ENCODE peak calls at places on chromosome 10, in eight cellular contexts. One of them, this sample, is unnamed.

GRCh38 chr10:132109341-132110072 is 43.8 kb downstream of the JAKMIP3 start:
- DNase-seq in Calu3: no peak
- DNase-seq in chondrocyte: peak
- DNase-seq in pulmonary artery endothelial cell: no peak
- DNase-seq in GM19239: no peak
- DNase-seq in T-helper 9 cell: no peak
- DNase-seq in T follicular helper cell: no peak
- DNase-seq in AML-193: no peak
- DNase-seq in this sample: no peak

GRCh38 chr10:49654036-49654693 is 25.3 kb upstream of the C10orf53 start:
- DNase-seq in T follicular helper cell: no peak
- DNase-seq in Calu3: no peak
- DNase-seq in chondrocyte: no peak
- DNase-seq in T-helper 9 cell: no peak
- DNase-seq in GM19239: no peak
- DNase-seq in AML-193: no peak
- DNase-seq in pulmonary artery endothelial cell: no peak
- DNase-seq in this sample: no peak

GRCh38 chr10:90965720-90966119 is 44.8 kb upstream of the ANKRD1 start:
- DNase-seq in AML-193: no peak
- DNase-seq in Calu3: no peak
- DNase-seq in T follicular helper cell: no peak
- DNase-seq in T-helper 9 cell: no peak
- DNase-seq in GM19239: no peak
- DNase-seq in chondrocyte: no peak
- DNase-seq in pulmonary artery endothelial cell: no peak
- DNase-seq in this sample: no peak

GRCh38 chr10:102500621-102501149 is 1.8 kb downstream of the ACTR1A start:
- DNase-seq in Calu3: no peak
- DNase-seq in AML-193: no peak
- DNase-seq in chondrocyte: peak
- DNase-seq in pulmonary artery endothelial cell: no peak
- DNase-seq in T-helper 9 cell: no peak
- DNase-seq in GM19239: no peak
- DNase-seq in T follicular helper cell: no peak
- DNase-seq in this sample: no peak

GRCh38 chr10:1739751-1740150 is 2.4 kb upstream of the ADARB2 start:
- DNase-seq in GM19239: no peak
- DNase-seq in T follicular helper cell: no peak
- DNase-seq in AML-193: no peak
- DNase-seq in T-helper 9 cell: no peak
- DNase-seq in Calu3: no peak
- DNase-seq in chondrocyte: no peak
- DNase-seq in pulmonary artery endothelial cell: no peak
- DNase-seq in this sample: no peak

GRCh38 chr10:70715853-70716795 is 43.8 kb downstream of the ADAMTS14 start:
- DNase-seq in T follicular helper cell: no peak
- DNase-seq in AML-193: no peak
- DNase-seq in chondrocyte: no peak
- DNase-seq in Calu3: peak
- DNase-seq in GM19239: no peak
- DNase-seq in pulmonary artery endothelial cell: no peak
- DNase-seq in T-helper 9 cell: no peak
- DNase-seq in this sample: no peak

GRCh38 chr10:70726909-70727495 is 54.7 kb downstream of the ADAMTS14 start:
- DNase-seq in chondrocyte: peak
- DNase-seq in T-helper 9 cell: no peak
- DNase-seq in T follicular helper cell: no peak
- DNase-seq in pulmonary artery endothelial cell: no peak
- DNase-seq in GM19239: no peak
- DNase-seq in AML-193: no peak
- DNase-seq in Calu3: no peak
- DNase-seq in this sample: no peak

GRCh38 chr10:122348512-122348911 is 26.0 kb upstream of the PLEKHA1 start:
- DNase-seq in chondrocyte: no peak
- DNase-seq in AML-193: no peak
- DNase-seq in pulmonary artery endothelial cell: no peak
- DNase-seq in T-helper 9 cell: no peak
- DNase-seq in GM19239: no peak
- DNase-seq in T follicular helper cell: no peak
- DNase-seq in Calu3: no peak
- DNase-seq in this sample: no peak

GRCh38 chr10:12733271-12733670 is 268.2 kb downstream of the CCDC3 start:
- DNase-seq in pulmonary artery endothelial cell: no peak
- DNase-seq in Calu3: no peak
- DNase-seq in GM19239: no peak
- DNase-seq in T follicular helper cell: no peak
- DNase-seq in chondrocyte: no peak
- DNase-seq in AML-193: no peak
- DNase-seq in T-helper 9 cell: no peak
- DNase-seq in this sample: no peak

GRCh38 chr10:58590152-58590551 is 77.5 kb downstream of the BICC1 start:
- DNase-seq in T-helper 9 cell: no peak
- DNase-seq in pulmonary artery endothelial cell: peak
- DNase-seq in GM19239: no peak
- DNase-seq in Calu3: peak
- DNase-seq in T follicular helper cell: no peak
- DNase-seq in chondrocyte: no peak
- DNase-seq in AML-193: no peak
- DNase-seq in this sample: no peak

GRCh38 chr10:65614956-65615565 is 1310.8 kb upstream of the LRRTM3 start:
- DNase-seq in AML-193: no peak
- DNase-seq in GM19239: no peak
- DNase-seq in Calu3: no peak
- DNase-seq in T follicular helper cell: no peak
- DNase-seq in T-helper 9 cell: no peak
- DNase-seq in pulmonary artery endothelial cell: no peak
- DNase-seq in chondrocyte: no peak
- DNase-seq in this sample: no peak

GRCh38 chr10:59830601-59831259 is 75.6 kb downstream of the CCDC6 start:
- DNase-seq in AML-193: peak
- DNase-seq in T follicular helper cell: no peak
- DNase-seq in pulmonary artery endothelial cell: peak
- DNase-seq in Calu3: peak
- DNase-seq in chondrocyte: no peak
- DNase-seq in T-helper 9 cell: no peak
- DNase-seq in GM19239: no peak
- DNase-seq in this sample: no peak

GRCh38 chr10:119803264-119803663 is 69.4 kb downstream of the MCMBP start:
- DNase-seq in AML-193: no peak
- DNase-seq in T-helper 9 cell: no peak
- DNase-seq in chondrocyte: no peak
- DNase-seq in Calu3: no peak
- DNase-seq in T follicular helper cell: no peak
- DNase-seq in GM19239: no peak
- DNase-seq in pulmonary artery endothelial cell: no peak
- DNase-seq in this sample: no peak

GRCh38 chr10:94108200-94108599 is 114.5 kb downstream of the PLCE1 start:
- DNase-seq in Calu3: no peak
- DNase-seq in T-helper 9 cell: no peak
- DNase-seq in AML-193: no peak
- DNase-seq in T follicular helper cell: no peak
- DNase-seq in pulmonary artery endothelial cell: no peak
- DNase-seq in GM19239: no peak
- DNase-seq in chondrocyte: no peak
- DNase-seq in this sample: no peak

GRCh38 chr10:17238445-17239275 is 10.6 kb downstream of the VIM start:
- DNase-seq in T-helper 9 cell: no peak
- DNase-seq in Calu3: no peak
- DNase-seq in GM19239: no peak
- DNase-seq in chondrocyte: no peak
- DNase-seq in pulmonary artery endothelial cell: no peak
- DNase-seq in AML-193: no peak
- DNase-seq in T follicular helper cell: no peak
- DNase-seq in this sample: no peak

GRCh38 chr10:101331960-101332359 is 22.0 kb upstream of the BTRC start:
- DNase-seq in GM19239: no peak
- DNase-seq in T-helper 9 cell: no peak
- DNase-seq in Calu3: no peak
- DNase-seq in chondrocyte: no peak
- DNase-seq in T follicular helper cell: no peak
- DNase-seq in AML-193: no peak
- DNase-seq in pulmonary artery endothelial cell: no peak
- DNase-seq in this sample: no peak

GRCh38 chr10:15461353-15462108 is 90.4 kb upstream of the FAM171A1 start:
- DNase-seq in T follicular helper cell: no peak
- DNase-seq in pulmonary artery endothelial cell: peak
- DNase-seq in Calu3: peak
- DNase-seq in T-helper 9 cell: no peak
- DNase-seq in chondrocyte: no peak
- DNase-seq in GM19239: no peak
- DNase-seq in AML-193: no peak
- DNase-seq in this sample: no peak

GRCh38 chr10:72340510-72340895 is 14.2 kb downstream of the DNAJB12 start:
- DNase-seq in T follicular helper cell: peak
- DNase-seq in pulmonary artery endothelial cell: no peak
- DNase-seq in GM19239: peak
- DNase-seq in T-helper 9 cell: peak
- DNase-seq in AML-193: peak
- DNase-seq in Calu3: peak
- DNase-seq in chondrocyte: no peak
- DNase-seq in this sample: peak

GRCh38 chr10:55500931-55501559 is 700.0 kb upstream of the PCDH15 start:
- DNase-seq in AML-193: peak
- DNase-seq in T-helper 9 cell: no peak
- DNase-seq in T follicular helper cell: no peak
- DNase-seq in chondrocyte: no peak
- DNase-seq in pulmonary artery endothelial cell: no peak
- DNase-seq in Calu3: peak
- DNase-seq in GM19239: no peak
- DNase-seq in this sample: no peak

GRCh38 chr10:7233259-7233991 is 177.4 kb downstream of the SFMBT2 start:
- DNase-seq in AML-193: peak
- DNase-seq in T follicular helper cell: no peak
- DNase-seq in T-helper 9 cell: no peak
- DNase-seq in chondrocyte: no peak
- DNase-seq in GM19239: no peak
- DNase-seq in pulmonary artery endothelial cell: no peak
- DNase-seq in Calu3: no peak
- DNase-seq in this sample: peak

GRCh38 chr10:50512214-50512595 is 111.6 kb downstream of the SGMS1 start:
- DNase-seq in GM19239: no peak
- DNase-seq in AML-193: no peak
- DNase-seq in T-helper 9 cell: no peak
- DNase-seq in chondrocyte: no peak
- DNase-seq in T follicular helper cell: no peak
- DNase-seq in pulmonary artery endothelial cell: no peak
- DNase-seq in Calu3: no peak
- DNase-seq in this sample: no peak

GRCh38 chr10:98419456-98420261 is 4.7 kb upstream of the PYROXD2 start:
- DNase-seq in T follicular helper cell: no peak
- DNase-seq in pulmonary artery endothelial cell: no peak
- DNase-seq in chondrocyte: no peak
- DNase-seq in GM19239: no peak
- DNase-seq in T-helper 9 cell: no peak
- DNase-seq in Calu3: no peak
- DNase-seq in AML-193: no peak
- DNase-seq in this sample: no peak

GRCh38 chr10:101010329-101010728 is 10.7 kb downstream of the LZTS2 start:
- DNase-seq in Calu3: no peak
- DNase-seq in pulmonary artery endothelial cell: no peak
- DNase-seq in chondrocyte: peak
- DNase-seq in T-helper 9 cell: no peak
- DNase-seq in AML-193: no peak
- DNase-seq in T follicular helper cell: no peak
- DNase-seq in GM19239: no peak
- DNase-seq in this sample: no peak

GRCh38 chr10:86123745-86124144 is 242.8 kb downstream of the GRID1 start:
- DNase-seq in T follicular helper cell: no peak
- DNase-seq in AML-193: no peak
- DNase-seq in GM19239: no peak
- DNase-seq in T-helper 9 cell: no peak
- DNase-seq in chondrocyte: peak
- DNase-seq in pulmonary artery endothelial cell: no peak
- DNase-seq in Calu3: no peak
- DNase-seq in this sample: no peak

GRCh38 chr10:128018236-128018635 is 108.0 kb downstream of the MKI67 start:
- DNase-seq in Calu3: no peak
- DNase-seq in chondrocyte: no peak
- DNase-seq in T-helper 9 cell: no peak
- DNase-seq in T follicular helper cell: no peak
- DNase-seq in AML-193: no peak
- DNase-seq in GM19239: no peak
- DNase-seq in pulmonary artery endothelial cell: peak
- DNase-seq in this sample: no peak

GRCh38 chr10:16950686-16951681 is 133.8 kb upstream of the RSU1 start:
- DNase-seq in chondrocyte: no peak
- DNase-seq in Calu3: peak
- DNase-seq in pulmonary artery endothelial cell: peak
- DNase-seq in GM19239: no peak
- DNase-seq in T-helper 9 cell: no peak
- DNase-seq in T follicular helper cell: no peak
- DNase-seq in AML-193: no peak
- DNase-seq in this sample: no peak

GRCh38 chr10:131982185-131982756 is 548 bp upstream of the BNIP3 start:
- DNase-seq in Calu3: no peak
- DNase-seq in T-helper 9 cell: peak
- DNase-seq in chondrocyte: no peak
- DNase-seq in pulmonary artery endothelial cell: no peak
- DNase-seq in AML-193: no peak
- DNase-seq in T follicular helper cell: no peak
- DNase-seq in GM19239: peak
- DNase-seq in this sample: no peak

GRCh38 chr10:69891057-69891617 is 89.4 kb downstream of the COL13A1 start:
- DNase-seq in AML-193: no peak
- DNase-seq in GM19239: no peak
- DNase-seq in T follicular helper cell: no peak
- DNase-seq in chondrocyte: no peak
- DNase-seq in pulmonary artery endothelial cell: no peak
- DNase-seq in T-helper 9 cell: no peak
- DNase-seq in Calu3: no peak
- DNase-seq in this sample: no peak

GRCh38 chr10:29816801-29817558 is 182.2 kb upstream of the SVIL start:
- DNase-seq in pulmonary artery endothelial cell: no peak
- DNase-seq in AML-193: no peak
- DNase-seq in T-helper 9 cell: no peak
- DNase-seq in GM19239: no peak
- DNase-seq in T follicular helper cell: no peak
- DNase-seq in chondrocyte: no peak
- DNase-seq in Calu3: no peak
- DNase-seq in this sample: no peak

GRCh38 chr10:84499846-84500245 is 171.5 kb downstream of the CCSER2 start:
- DNase-seq in chondrocyte: no peak
- DNase-seq in AML-193: no peak
- DNase-seq in Calu3: no peak
- DNase-seq in GM19239: no peak
- DNase-seq in T-helper 9 cell: no peak
- DNase-seq in pulmonary artery endothelial cell: no peak
- DNase-seq in T follicular helper cell: no peak
- DNase-seq in this sample: no peak

GRCh38 chr10:129761166-129761565 is 202.9 kb downstream of the EBF3 start:
- DNase-seq in GM19239: no peak
- DNase-seq in pulmonary artery endothelial cell: no peak
- DNase-seq in chondrocyte: peak
- DNase-seq in Calu3: no peak
- DNase-seq in T follicular helper cell: no peak
- DNase-seq in AML-193: no peak
- DNase-seq in T-helper 9 cell: no peak
- DNase-seq in this sample: no peak

GRCh38 chr10:44864042-44864436 is 47.1 kb upstream of the TMEM72 start:
- DNase-seq in T-helper 9 cell: no peak
- DNase-seq in chondrocyte: no peak
- DNase-seq in Calu3: peak
- DNase-seq in T follicular helper cell: no peak
- DNase-seq in GM19239: no peak
- DNase-seq in AML-193: no peak
- DNase-seq in pulmonary artery endothelial cell: no peak
- DNase-seq in this sample: no peak

GRCh38 chr10:75002351-75002725 is 109.1 kb upstream of the SAMD8 start:
- DNase-seq in AML-193: no peak
- DNase-seq in T follicular helper cell: no peak
- DNase-seq in GM19239: no peak
- DNase-seq in Calu3: no peak
- DNase-seq in chondrocyte: no peak
- DNase-seq in pulmonary artery endothelial cell: no peak
- DNase-seq in T-helper 9 cell: no peak
- DNase-seq in this sample: no peak

GRCh38 chr10:97020452-97021400 is 165.0 kb downstream of the SLIT1 start:
- DNase-seq in GM19239: no peak
- DNase-seq in Calu3: no peak
- DNase-seq in AML-193: no peak
- DNase-seq in T-helper 9 cell: no peak
- DNase-seq in pulmonary artery endothelial cell: no peak
- DNase-seq in chondrocyte: peak
- DNase-seq in T follicular helper cell: no peak
- DNase-seq in this sample: no peak

This sample was measured in GF-D8.